ENCODE peak calls at places on chromosome 17, in seven cellular contexts. J, E, V, B, X, H and O are unnamed samples.

GRCh38 chr17:80252871-80253270 is 7.8 kb upstream of the RNF213 start:
- ATAC-seq in B (peak), J (no peak), X (peak), E (peak), H (no peak), V (peak), O (peak)

GRCh38 chr17:37490638-37491614 is 1.2 kb downstream of the DUSP14 start:
- ATAC-seq in B (peak), J (peak), X (no peak), H (peak), E (no peak), V (no peak), O (no peak)

GRCh38 chr17:81712468-81713003 is 452 bp downstream of the SLC25A10 start:
- ATAC-seq in J (no peak), V (peak), X (peak), E (peak), B (peak), H (peak), O (no peak)

GRCh38 chr17:79106958-79107357 is 32.3 kb downstream of the ENGASE start:
- ATAC-seq in J (no peak), H (no peak), E (no peak), B (no peak), X (peak), V (no peak), O (no peak)

GRCh38 chr17:41864498-41864836 is 756 bp downstream of the KLHL11 start:
- ATAC-seq in J (no peak), B (peak), H (no peak), V (peak), X (no peak), E (no peak), O (no peak)

GRCh38 chr17:68053237-68054030 is 17.9 kb downstream of the KPNA2 start:
- ATAC-seq in J (peak), H (peak), X (no peak), V (no peak), B (no peak), E (no peak), O (no peak)

GRCh38 chr17:48503747-48504146 is 27.1 kb downstream of the HOXB1 start:
- ATAC-seq in H (no peak), V (no peak), B (no peak), X (no peak), J (no peak), E (no peak), O (no peak)

GRCh38 chr17:40551091-40551873 is 14.0 kb downstream of the CCR7 start:
- ATAC-seq in V (no peak), E (peak), B (peak), J (peak), X (no peak), H (peak), O (no peak)

GRCh38 chr17:68455756-68456528 is 1.4 kb downstream of the WIPI1 start:
- ATAC-seq in J (no peak), H (no peak), X (no peak), V (no peak), B (no peak), E (peak), O (no peak)

GRCh38 chr17:6669479-6670212 is 18.1 kb downstream of the C17orf100 start:
- ATAC-seq in H (no peak), J (no peak), E (no peak), V (no peak), B (peak), X (peak), O (no peak)

GRCh38 chr17:63476494-63476856 is 386 bp upstream of the ACE start:
- ATAC-seq in J (no peak), E (no peak), H (peak), V (peak), X (no peak), B (no peak), O (peak)

GRCh38 chr17:19533718-19534561 is at the start of gene SLC47A1:
- ATAC-seq in J (peak), H (peak), B (peak), E (peak), V (peak), X (peak), O (peak)

GRCh38 chr17:77874303-77875050 is 84.0 kb upstream of the TNRC6C start:
- ATAC-seq in H (no peak), E (no peak), B (no peak), J (no peak), X (no peak), V (no peak), O (no peak)

GRCh38 chr17:44959821-44960523 is 8.1 kb downstream of the C1QL1 start:
- ATAC-seq in H (peak), B (peak), V (peak), X (no peak), E (no peak), J (no peak), O (peak)

GRCh38 chr17:45839442-45839841 is 5.2 kb upstream of the SPPL2C start:
- ATAC-seq in E (no peak), J (no peak), X (no peak), B (no peak), H (no peak), V (no peak), O (no peak)

GRCh38 chr17:46995841-46996571 is 17.0 kb upstream of the RPRML start:
- ATAC-seq in V (no peak), B (no peak), E (no peak), H (no peak), J (no peak), X (no peak), O (no peak)

GRCh38 chr17:56785396-56785795 is 48.3 kb downstream of the C17orf67 start:
- ATAC-seq in H (no peak), V (no peak), E (no peak), X (no peak), J (no peak), B (no peak), O (no peak)

GRCh38 chr17:35286120-35286781 is 43.4 kb downstream of the SLFN5 start:
- ATAC-seq in B (peak), V (peak), X (peak), E (no peak), J (no peak), H (no peak), O (no peak)

GRCh38 chr17:64209983-64210382 is 53.1 kb downstream of the TEX2 start:
- ATAC-seq in V (no peak), H (no peak), X (no peak), E (no peak), J (no peak), B (no peak), O (no peak)

GRCh38 chr17:82752371-82753200 is 721 bp downstream of the TBCD start:
- ATAC-seq in E (peak), B (peak), J (no peak), H (peak), V (peak), X (peak), O (peak)